ENCODE peak calls at places on chromosomes 12 and 14, in nine cellular contexts. One of them, this sample, is unnamed.

GRCh38 chr12:79260923-79261322 is 396.3 kb downstream of the SYT1 start:
- DNase-seq in psoas muscle: no peak
- DNase-seq in gastrocnemius medialis: no peak
- DNase-seq in IMR-90: no peak
- DNase-seq in right lobe of liver: no peak
- DNase-seq in A673: no peak
- DNase-seq in breast epithelium: no peak
- DNase-seq in colonic mucosa: no peak
- DNase-seq in A549: no peak
- DNase-seq in this sample: no peak

GRCh38 chr12:50627491-50627890 is 122.7 kb downstream of the DIP2B start:
- DNase-seq in psoas muscle: no peak
- DNase-seq in IMR-90: no peak
- DNase-seq in gastrocnemius medialis: no peak
- DNase-seq in right lobe of liver: no peak
- DNase-seq in colonic mucosa: no peak
- DNase-seq in A549: no peak
- DNase-seq in A673: no peak
- DNase-seq in breast epithelium: no peak
- DNase-seq in this sample: no peak

GRCh38 chr12:6626654-6627283 is 9.0 kb downstream of the LPAR5 start:
- DNase-seq in gastrocnemius medialis: no peak
- DNase-seq in A549: no peak
- DNase-seq in colonic mucosa: no peak
- DNase-seq in breast epithelium: no peak
- DNase-seq in psoas muscle: peak
- DNase-seq in right lobe of liver: no peak
- DNase-seq in IMR-90: no peak
- DNase-seq in A673: no peak
- DNase-seq in this sample: no peak

GRCh38 chr14:33280646-33281045 is 342.0 kb downstream of the NPAS3 start:
- DNase-seq in A673: peak
- DNase-seq in gastrocnemius medialis: no peak
- DNase-seq in A549: no peak
- DNase-seq in IMR-90: no peak
- DNase-seq in colonic mucosa: no peak
- DNase-seq in breast epithelium: no peak
- DNase-seq in psoas muscle: no peak
- DNase-seq in right lobe of liver: no peak
- DNase-seq in this sample: no peak

GRCh38 chr14:37810094-37810801 is 214.8 kb downstream of the TTC6 start:
- DNase-seq in A673: no peak
- DNase-seq in psoas muscle: no peak
- DNase-seq in colonic mucosa: no peak
- DNase-seq in breast epithelium: no peak
- DNase-seq in right lobe of liver: peak
- DNase-seq in A549: no peak
- DNase-seq in IMR-90: no peak
- DNase-seq in gastrocnemius medialis: no peak
- DNase-seq in this sample: peak

GRCh38 chr14:96095581-96096476 is 56.7 kb downstream of the C14orf132 start:
- DNase-seq in breast epithelium: peak
- DNase-seq in psoas muscle: no peak
- DNase-seq in IMR-90: peak
- DNase-seq in A549: peak
- DNase-seq in gastrocnemius medialis: no peak
- DNase-seq in colonic mucosa: peak
- DNase-seq in A673: peak
- DNase-seq in right lobe of liver: peak
- DNase-seq in this sample: peak

GRCh38 chr12:127550271-127550670 is 716.7 kb upstream of the TMEM132C start:
- DNase-seq in gastrocnemius medialis: no peak
- DNase-seq in right lobe of liver: no peak
- DNase-seq in A673: no peak
- DNase-seq in A549: no peak
- DNase-seq in colonic mucosa: no peak
- DNase-seq in IMR-90: peak
- DNase-seq in breast epithelium: no peak
- DNase-seq in psoas muscle: no peak
- DNase-seq in this sample: no peak

GRCh38 chr14:82075566-82075965 is 541.9 kb upstream of the SEL1L start:
- DNase-seq in gastrocnemius medialis: no peak
- DNase-seq in right lobe of liver: peak
- DNase-seq in IMR-90: no peak
- DNase-seq in A673: peak
- DNase-seq in A549: no peak
- DNase-seq in psoas muscle: no peak
- DNase-seq in breast epithelium: no peak
- DNase-seq in colonic mucosa: no peak
- DNase-seq in this sample: peak

GRCh38 chr12:109664402-109664801 is 49.2 kb upstream of the FAM222A start:
- DNase-seq in colonic mucosa: no peak
- DNase-seq in right lobe of liver: no peak
- DNase-seq in psoas muscle: no peak
- DNase-seq in breast epithelium: no peak
- DNase-seq in gastrocnemius medialis: no peak
- DNase-seq in A549: no peak
- DNase-seq in IMR-90: no peak
- DNase-seq in A673: no peak
- DNase-seq in this sample: no peak

GRCh38 chr12:94892544-94893267 is 110.8 kb downstream of the NDUFA12 start:
- DNase-seq in gastrocnemius medialis: no peak
- DNase-seq in right lobe of liver: no peak
- DNase-seq in psoas muscle: no peak
- DNase-seq in IMR-90: no peak
- DNase-seq in breast epithelium: no peak
- DNase-seq in colonic mucosa: no peak
- DNase-seq in A549: no peak
- DNase-seq in A673: no peak
- DNase-seq in this sample: no peak

GRCh38 chr12:94900496-94900895 is 103.0 kb downstream of the NDUFA12 start:
- DNase-seq in psoas muscle: no peak
- DNase-seq in IMR-90: no peak
- DNase-seq in breast epithelium: no peak
- DNase-seq in A549: no peak
- DNase-seq in colonic mucosa: no peak
- DNase-seq in gastrocnemius medialis: no peak
- DNase-seq in A673: no peak
- DNase-seq in right lobe of liver: no peak
- DNase-seq in this sample: no peak

DNA sequence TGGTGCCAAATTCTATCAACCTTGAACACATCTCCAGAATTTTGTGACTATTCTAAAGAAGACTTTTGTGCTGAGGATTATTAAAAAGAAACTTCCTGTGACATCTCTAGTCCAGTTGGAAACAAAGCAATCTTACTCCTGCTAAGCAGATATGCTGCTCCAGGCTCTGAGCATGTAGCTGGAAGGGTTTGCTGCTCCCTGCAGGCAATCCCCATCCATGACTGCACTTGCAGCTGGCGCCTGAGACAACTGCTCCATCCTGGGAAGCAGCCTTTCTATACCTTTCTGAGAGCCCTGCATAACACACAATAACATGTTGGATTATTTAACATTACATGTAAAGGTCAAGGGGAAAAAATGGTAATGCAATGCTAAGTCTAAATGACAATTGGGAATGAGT is 105.1 kb downstream of the NDUFA12 start:
- DNase-seq in right lobe of liver: no peak
- DNase-seq in colonic mucosa: no peak
- DNase-seq in IMR-90: no peak
- DNase-seq in A549: no peak
- DNase-seq in gastrocnemius medialis: no peak
- DNase-seq in psoas muscle: no peak
- DNase-seq in breast epithelium: no peak
- DNase-seq in A673: no peak
- DNase-seq in this sample: peak
- TF ChIP-seq CTCF in right lobe of liver: peak
- TF ChIP-seq CTCF in colonic mucosa: no peak
- TF ChIP-seq CTCF in IMR-90: no peak
- TF ChIP-seq CTCF in A549: no peak
- TF ChIP-seq CTCF in gastrocnemius medialis: no peak
- TF ChIP-seq CTCF in psoas muscle: no peak
- TF ChIP-seq CTCF in breast epithelium: no peak
- TF ChIP-seq CTCF in A673: peak
- TF ChIP-seq CTCF in this sample: peak

DNA sequence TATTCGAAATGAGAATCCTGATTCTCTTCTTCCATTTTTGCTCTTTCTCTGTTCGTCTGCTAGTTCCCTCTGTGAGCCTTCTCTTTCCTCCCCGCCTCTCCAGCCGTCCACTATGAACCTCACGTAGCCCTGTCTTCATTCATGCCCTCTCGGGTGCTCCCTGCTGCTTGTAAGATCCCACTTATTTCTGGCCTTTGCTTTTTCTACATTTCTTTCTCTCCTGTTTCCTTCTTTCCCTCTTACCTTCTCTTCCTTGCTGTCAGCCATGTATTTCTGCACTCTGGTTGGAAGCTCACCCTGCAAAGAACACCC is 85.9 kb downstream of the SAMD4A start:
- DNase-seq in A673: no peak
- DNase-seq in psoas muscle: no peak
- DNase-seq in colonic mucosa: no peak
- DNase-seq in gastrocnemius medialis: no peak
- DNase-seq in breast epithelium: no peak
- DNase-seq in IMR-90: no peak
- DNase-seq in A549: no peak
- DNase-seq in right lobe of liver: no peak
- DNase-seq in this sample: no peak
- H3K4me3 ChIP-seq in A673: peak
- H3K4me3 ChIP-seq in psoas muscle: peak
- H3K4me3 ChIP-seq in colonic mucosa: no peak
- H3K4me3 ChIP-seq in gastrocnemius medialis: peak
- H3K4me3 ChIP-seq in breast epithelium: peak
- H3K4me3 ChIP-seq in IMR-90: peak
- H3K4me3 ChIP-seq in A549: peak
- H3K4me3 ChIP-seq in right lobe of liver: no peak
- H3K4me3 ChIP-seq in this sample: no peak

DNA sequence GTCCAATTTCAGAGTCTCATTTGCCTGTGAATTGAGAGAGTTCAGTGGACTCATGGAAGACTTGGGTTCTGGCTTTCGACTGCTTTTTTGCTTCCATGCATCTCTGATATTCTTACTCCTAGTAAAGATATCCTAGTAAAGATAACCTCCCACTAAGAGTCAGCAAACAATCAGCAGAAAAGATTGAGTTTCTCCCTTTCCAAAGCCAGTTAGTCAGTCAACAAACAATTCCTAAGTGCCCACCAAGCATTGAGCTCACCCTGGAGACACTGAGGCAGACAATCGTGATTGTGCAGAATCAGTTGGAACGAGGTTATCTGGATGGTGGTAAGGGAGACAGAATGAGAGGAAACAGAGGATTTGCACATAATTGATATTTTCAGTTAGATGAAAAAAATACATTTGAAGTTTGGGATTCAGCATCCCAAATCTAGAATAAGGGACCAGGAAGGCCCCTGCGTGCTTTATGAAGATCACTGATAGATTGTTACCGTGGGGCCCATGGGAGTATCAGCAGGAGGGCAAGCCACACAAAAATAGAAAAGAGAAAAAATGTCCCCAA is 99.7 kb upstream of the SLC38A2 start:
- DNase-seq in IMR-90: no peak
- DNase-seq in right lobe of liver: no peak
- DNase-seq in colonic mucosa: no peak
- DNase-seq in gastrocnemius medialis: no peak
- DNase-seq in A549: no peak
- DNase-seq in breast epithelium: no peak
- DNase-seq in psoas muscle: no peak
- DNase-seq in A673: no peak
- DNase-seq in this sample: no peak
- H3K27ac ChIP-seq in IMR-90: peak
- H3K27ac ChIP-seq in right lobe of liver: peak
- H3K27ac ChIP-seq in colonic mucosa: no peak
- H3K27ac ChIP-seq in gastrocnemius medialis: peak
- H3K27ac ChIP-seq in A549: peak
- H3K27ac ChIP-seq in breast epithelium: no peak
- H3K27ac ChIP-seq in psoas muscle: peak
- H3K27ac ChIP-seq in A673: peak
- H3K27ac ChIP-seq in this sample: no peak

GRCh38 chr12:76057316-76057715 is 25.7 kb upstream of the PHLDA1 start:
- DNase-seq in psoas muscle: no peak
- DNase-seq in A673: no peak
- DNase-seq in gastrocnemius medialis: no peak
- DNase-seq in A549: no peak
- DNase-seq in breast epithelium: no peak
- DNase-seq in right lobe of liver: no peak
- DNase-seq in colonic mucosa: no peak
- DNase-seq in IMR-90: no peak
- DNase-seq in this sample: no peak

GRCh38 chr12:76060111-76060510 is 24.4 kb downstream of the NAP1L1 start:
- DNase-seq in colonic mucosa: no peak
- DNase-seq in IMR-90: no peak
- DNase-seq in A549: no peak
- DNase-seq in gastrocnemius medialis: no peak
- DNase-seq in A673: no peak
- DNase-seq in right lobe of liver: no peak
- DNase-seq in psoas muscle: no peak
- DNase-seq in breast epithelium: no peak
- DNase-seq in this sample: no peak

GRCh38 chr12:76049575-76050251 is 18.1 kb upstream of the PHLDA1 start:
- DNase-seq in colonic mucosa: no peak
- DNase-seq in IMR-90: no peak
- DNase-seq in A549: no peak
- DNase-seq in right lobe of liver: no peak
- DNase-seq in A673: no peak
- DNase-seq in gastrocnemius medialis: no peak
- DNase-seq in psoas muscle: no peak
- DNase-seq in breast epithelium: no peak
- DNase-seq in this sample: no peak

DNA sequence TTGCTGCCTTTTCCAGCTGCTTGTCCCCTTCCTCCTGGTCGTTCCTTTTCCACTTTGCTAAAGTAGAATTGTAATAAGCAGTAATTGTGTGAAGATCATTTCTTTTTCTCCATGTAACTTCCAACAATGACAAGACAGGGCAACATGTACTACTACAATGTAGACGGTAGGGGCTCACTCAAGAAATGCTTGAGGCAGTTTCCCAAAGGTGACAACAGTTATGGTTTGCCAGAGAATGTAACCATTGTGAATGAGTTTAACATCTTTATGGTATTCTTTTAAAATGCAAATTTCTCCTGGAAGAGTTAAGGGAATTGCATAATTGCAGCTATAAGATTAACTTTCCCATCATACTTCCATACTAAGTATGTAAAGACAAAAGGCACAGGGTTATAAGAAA is 23.8 kb upstream of the PHLDA1 start:
- DNase-seq in A673: no peak
- DNase-seq in gastrocnemius medialis: no peak
- DNase-seq in psoas muscle: no peak
- DNase-seq in right lobe of liver: no peak
- DNase-seq in colonic mucosa: no peak
- DNase-seq in IMR-90: no peak
- DNase-seq in A549: no peak
- DNase-seq in breast epithelium: no peak
- DNase-seq in this sample: no peak
- TF ChIP-seq CTCF in A673: no peak
- TF ChIP-seq CTCF in gastrocnemius medialis: no peak
- TF ChIP-seq CTCF in psoas muscle: no peak
- TF ChIP-seq CTCF in right lobe of liver: no peak
- TF ChIP-seq CTCF in colonic mucosa: no peak
- TF ChIP-seq CTCF in IMR-90: peak
- TF ChIP-seq CTCF in A549: no peak
- TF ChIP-seq CTCF in breast epithelium: no peak
- TF ChIP-seq CTCF in this sample: peak

This sample was measured in endodermal cell.